ENCODE peak calls at places on chromosomes 4 and X, in seven cellular contexts. A, R, U, G, Z, K and M are unnamed samples. For H3K9me3 and H3K4me1, the result is how much of the 10 kb centered on the place peaks cover.

GRCh38 chr4:180909279-180909678 is 1333.9 kb upstream of the TENM3 start:
- DNase-seq in R (no peak), Z (no peak), G (no peak), A (no peak), K (no peak), U (no peak), M (no peak)

GRCh38 chr4:177607111-177607573 is 164.9 kb upstream of the AGA start:
- DNase-seq in Z (no peak), U (no peak), G (peak), R (no peak), K (no peak), A (no peak), M (peak)

GRCh38 chr4:85543832-85544231 is 68.9 kb downstream of the ARHGAP24 start:
- DNase-seq in G (no peak), R (no peak), K (no peak), U (no peak), A (no peak), Z (no peak), M (no peak)

GRCh38 chr4:77465271-77465670 is 140.3 kb upstream of the CXCL13 start:
- DNase-seq in K (no peak), R (no peak), A (no peak), U (no peak), Z (no peak), G (no peak), M (no peak)

GRCh38 chr4:149630079-149630478 is 185.6 kb downstream of the IQCM start:
- DNase-seq in A (no peak), K (no peak), Z (no peak), G (no peak), U (no peak), R (no peak), M (no peak)

GRCh38 chr4:172042714-172043114 is 229.5 kb downstream of the GALNTL6 start:
- DNase-seq in A (no peak), K (no peak), Z (no peak), G (no peak), R (no peak), U (no peak), M (no peak)

GRCh38 chrX:51697397-51697796 is 12.9 kb upstream of the CENPVL1 start:
- DNase-seq in A (no peak), R (no peak), U (no peak), K (no peak), Z (no peak), G (peak), M (no peak)

GRCh38 chrX:39850209-39850608 is 247.5 kb downstream of the BCOR start:
- DNase-seq in U (no peak), K (no peak), A (no peak), Z (no peak), G (no peak), R (no peak), M (no peak)

GRCh38 chrX:13778916-13779315 is 38.0 kb downstream of the GPM6B start:
- DNase-seq in K (no peak), Z (no peak), U (no peak), A (no peak), R (no peak), G (no peak), M (no peak)

GRCh38 chrX:18887177-18887820 is 96.6 kb downstream of the PHKA2 start:
- DNase-seq in R (no peak), Z (peak), G (no peak), U (no peak), K (peak), A (no peak), M (peak)

GRCh38 chr4:109699553-109700225 is 3.6 kb downstream of the CASP6 start:
- DNase-seq in A (no peak), U (no peak), K (no peak), Z (no peak), G (no peak), R (no peak), M (peak)

GRCh38 chr4:25795091-25795490 is 67.7 kb downstream of the SEL1L3 start:
- DNase-seq in Z (no peak), A (no peak), K (no peak), R (no peak), G (no peak), U (no peak), M (no peak)

GRCh38 chr4:80360900-80361299 is 25.4 kb downstream of the CFAP299 start:
- DNase-seq in R (no peak), U (no peak), K (no peak), A (no peak), G (no peak), Z (no peak), M (no peak)

GRCh38 chr4:128812360-128812958 is 3.0 kb downstream of the JADE1 start:
- DNase-seq in K (no peak), R (no peak), A (peak), G (peak), U (no peak), Z (no peak), M (no peak)

GRCh38 chr4:60326735-60327134 is 873.4 kb upstream of the ADGRL3 start:
- DNase-seq in A (no peak), U (no peak), R (no peak), K (no peak), G (no peak), Z (no peak), M (no peak)

GRCh38 chrX:115562492-115562872 is 1.5 kb downstream of the PLS3 start:
- DNase-seq in K (no peak), G (no peak), A (peak), R (no peak), Z (no peak), U (no peak), M (no peak)

GRCh38 chr4:186775867-186776266 is 52.2 kb upstream of the FAT1 start:
- DNase-seq in A (no peak), R (no peak), G (no peak), K (no peak), U (no peak), Z (no peak), M (no peak)

GRCh38 chr4:40592034-40592433 is 37.6 kb downstream of the RBM47 start:
- DNase-seq in A (no peak), K (no peak), R (no peak), Z (no peak), G (no peak), U (no peak), M (no peak)

GRCh38 chrX:78655642-78656041 is 3.5 kb downstream of the RTL3 start:
- DNase-seq in U (no peak), K (no peak), Z (no peak), R (no peak), A (no peak), G (no peak), M (no peak)

GRCh38 chrX:78650906-78651437 is 8.2 kb downstream of the RTL3 start:
- DNase-seq in U (peak), A (no peak), G (no peak), K (peak), Z (no peak), R (no peak), M (no peak)

GRCh38 chrX:78658851-78659744 is at the start of gene RTL3:
- DNase-seq in U (no peak), Z (no peak), K (no peak), G (no peak), A (no peak), R (no peak), M (no peak)

GRCh38 chrX:78652971-78653822 is 5.9 kb downstream of the RTL3 start:
- DNase-seq in A (peak), Z (no peak), G (no peak), R (no peak), U (no peak), K (no peak), M (no peak)
- H3K27ac ChIP-seq in A (peak), Z (no peak), G (no peak), R (no peak), U (no peak), K (no peak), M (no peak)

GRCh38 chr4:96742332-96743014 is 902.6 kb downstream of the PDHA2 start:
- DNase-seq in R (no peak), A (no peak), K (no peak), Z (peak), G (no peak), U (no peak), M (no peak)
- H3K9me3 ChIP-seq in R (under half), A (under half), K (under half), Z (under half), G (under half), U (under half), M (under half)

DNA sequence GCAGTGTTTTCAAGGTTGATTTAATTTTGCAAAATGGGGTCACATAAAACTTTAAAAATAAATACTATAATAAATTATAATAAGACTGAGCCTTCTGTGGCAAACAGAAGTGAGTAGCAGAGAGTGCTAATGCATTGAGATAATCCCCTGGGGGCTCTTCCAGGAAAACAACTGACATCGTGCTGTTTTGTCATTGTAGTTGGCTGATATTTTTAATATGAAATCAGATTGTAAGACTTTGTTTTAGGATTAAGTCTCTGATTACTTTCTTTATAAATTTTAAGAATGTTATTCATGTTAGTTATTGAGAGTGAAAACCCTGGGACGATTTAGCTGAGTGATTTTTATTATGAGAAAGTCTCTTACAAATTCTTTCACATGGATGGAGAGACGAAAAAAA is 103.1 kb downstream of the AFF1 start:
- DNase-seq in Z (no peak), U (no peak), K (no peak), R (no peak), A (no peak), G (no peak), M (no peak)
- H3K4me1 ChIP-seq in Z (half or more), U (half or more), K (under half), R (under half), A (half or more), G (half or more), M (under half)

GRCh38 chr4:158819942-158820786 is 51.3 kb downstream of the FNIP2 start:
- DNase-seq in A (no peak), G (no peak), R (no peak), Z (no peak), U (no peak), K (no peak), M (no peak)
- H3K27ac ChIP-seq in A (no peak), G (peak), R (no peak), Z (peak), U (no peak), K (no peak), M (peak)

GRCh38 chr4:14313757-14314156 is 686.2 kb upstream of the BOD1L1 start:
- DNase-seq in Z (no peak), U (no peak), A (no peak), K (no peak), R (no peak), G (no peak), M (no peak)

GRCh38 chr4:14315129-14315528 is 687.2 kb upstream of the CPEB2 start:
- DNase-seq in Z (no peak), G (no peak), U (no peak), A (no peak), R (no peak), K (no peak), M (no peak)

GRCh38 chr4:14317351-14317750 is 684.9 kb upstream of the CPEB2 start:
- DNase-seq in U (no peak), A (no peak), R (no peak), K (no peak), G (no peak), Z (no peak), M (no peak)
- H3K9me3 ChIP-seq in U (under half), A (under half), R (under half), K (under half), G (under half), Z (under half), M (under half)